ENCODE peak calls at places on chromosomes 6 and 20, in six cellular contexts. Z is bronchial epithelial cell, S is astrocyte, K is GM12878, H is tibial artery, X is kidney epithelial cell. T is an unnamed sample.

GRCh38 chr20:35771689-35772562 is at the start of gene PHF20:
- DNase-seq in Z (peak; percentile 85), S (peak; percentile 87), K (peak; percentile 87), H (peak; percentile 99), X (peak; percentile 76), T (peak; percentile 97)

GRCh38 chr6:152267967-152268845 is 369.0 kb downstream of the SYNE1 start:
- DNase-seq in Z (peak; percentile 33), S (no peak), K (no peak), H (no peak), X (no peak), T (peak; percentile 14)

GRCh38 chr20:33673115-33673410 is 1.2 kb downstream of the NECAB3 start:
- DNase-seq in Z (no peak), S (no peak), K (no peak), H (no peak), X (no peak), T (no peak)

GRCh38 chr6:24935753-24936152 is at the start of gene RIPOR2:
- DNase-seq in Z (peak; percentile 23), S (no peak), K (no peak), H (no peak), X (no peak), T (no peak)

GRCh38 chr6:158476389-158476788 is 83.5 kb upstream of the TMEM181 start:
- DNase-seq in Z (no peak), S (no peak), K (peak; percentile 45), H (no peak), X (no peak), T (no peak)

GRCh38 chr20:32456869-32457421 is 98.8 kb downstream of the ASXL1 start:
- DNase-seq in Z (no peak), S (no peak), K (no peak), H (no peak), X (peak; percentile 65), T (peak; percentile 90)

GRCh38 chr6:1105833-1106400 is 206.0 kb upstream of the FOXQ1 start:
- DNase-seq in Z (peak; percentile 81), S (no peak), K (no peak), H (no peak), X (no peak), T (no peak)

GRCh38 chr20:24959591-24960301 is 10.7 kb downstream of the CST7 start:
- DNase-seq in Z (no peak), S (no peak), K (no peak), H (no peak), X (no peak), T (no peak)

GRCh38 chr6:31687860-31688693 is 7.2 kb upstream of the LY6G5C start:
- DNase-seq in Z (no peak), S (no peak), K (no peak), H (no peak), X (no peak), T (no peak)

GRCh38 chr20:58956078-58956477 is 25.0 kb upstream of the NELFCD start:
- DNase-seq in Z (peak; percentile 69), S (no peak), K (no peak), H (no peak), X (no peak), T (no peak)

GRCh38 chr20:58162976-58163375 is 65.5 kb downstream of the ANKRD60 start:
- DNase-seq in Z (no peak), S (no peak), K (no peak), H (no peak), X (no peak), T (no peak)

GRCh38 chr6:76441850-76442249 is 369.4 kb upstream of the IMPG1 start:
- DNase-seq in Z (no peak), S (no peak), K (no peak), H (no peak), X (no peak), T (no peak)

GRCh38 chr20:20888273-20888656 is 175.8 kb upstream of the RALGAPA2 start:
- DNase-seq in Z (no peak), S (no peak), K (no peak), H (no peak), X (no peak), T (no peak)

GRCh38 chr6:11378639-11379038 is 146.2 kb upstream of the NEDD9 start:
- DNase-seq in Z (no peak), S (no peak), K (no peak), H (no peak), X (no peak), T (no peak)

GRCh38 chr6:149471801-149472200 is 13.0 kb downstream of the ZC3H12D start:
- DNase-seq in Z (no peak), S (no peak), K (no peak), H (no peak), X (no peak), T (no peak)

GRCh38 chr20:57055345-57055744 is 211.1 kb downstream of the BMP7 start:
- DNase-seq in Z (no peak), S (no peak), K (no peak), H (no peak), X (no peak), T (no peak)

GRCh38 chr20:41617059-41617921 is 887 bp downstream of the CHD6 start:
- DNase-seq in Z (peak; percentile 36), S (peak; percentile 10), K (no peak), H (peak; percentile 25), X (no peak), T (peak; percentile 47)

GRCh38 chr6:73566954-73567591 is 46.2 kb upstream of the EEF1A1 start:
- DNase-seq in Z (peak; percentile 55), S (no peak), K (no peak), H (peak; percentile 85), X (no peak), T (no peak)

GRCh38 chr20:15768370-15768741 is 804.9 kb downstream of the KIF16B start:
- DNase-seq in Z (peak; percentile 47), S (no peak), K (no peak), H (no peak), X (no peak), T (no peak)

GRCh38 chr6:37705239-37706051 is 7.8 kb upstream of the MDGA1 start:
- DNase-seq in Z (peak; percentile 52), S (peak; percentile 81), K (peak; percentile 30), H (peak; percentile 78), X (no peak), T (peak; percentile 89)
- TF ChIP-seq CTCF in Z (peak; percentile 61), S (peak; percentile 21), K (peak; percentile 73), H (peak; percentile 71), X (peak; percentile 74), T (peak; percentile 73)

GRCh38 chr20:60224914-60225313 is 266.7 kb downstream of the CDH26 start:
- DNase-seq in Z (peak; percentile 12), S (no peak), K (no peak), H (no peak), X (no peak), T (no peak)
- TF ChIP-seq CTCF in Z (peak; percentile 36), S (peak; percentile 19), K (peak; percentile 13), H (no peak), X (peak; percentile 40), T (no peak)

GRCh38 chr6:20773822-20774221 is 239.6 kb downstream of the CDKAL1 start:
- DNase-seq in Z (no peak), S (no peak), K (no peak), H (no peak), X (no peak), T (no peak)
- TF ChIP-seq CTCF in Z (no peak), S (no peak), K (no peak), H (no peak), X (no peak), T (no peak)

GRCh38 chr20:37564388-37565133 is 36.9 kb upstream of the BLCAP start:
- DNase-seq in Z (no peak), S (no peak), K (no peak), H (no peak), X (no peak), T (peak; percentile 81)
- TF ChIP-seq CTCF in Z (peak; percentile 98), S (peak; percentile 66), K (peak; percentile 87), H (peak; percentile 74), X (peak; percentile 93), T (peak; percentile 96)

GRCh38 chr6:112330071-112330876 is 16.9 kb upstream of the RFPL4B start:
- DNase-seq in Z (peak; percentile 84), S (peak; percentile 42), K (no peak), H (no peak), X (no peak), T (no peak)
- TF ChIP-seq CTCF in Z (no peak), S (peak; percentile 17), K (no peak), H (no peak), X (no peak), T (no peak)

GRCh38 chr20:62583424-62583920 is 58.8 kb upstream of the SLCO4A1 start:
- DNase-seq in Z (no peak), S (no peak), K (no peak), H (no peak), X (no peak), T (no peak)
- TF ChIP-seq CTCF in Z (no peak), S (no peak), K (no peak), H (peak; percentile 32), X (no peak), T (no peak)

GRCh38 chr20:38789503-38790209 is 15.8 kb upstream of the PPP1R16B start:
- DNase-seq in Z (peak; percentile 70), S (peak; percentile 34), K (no peak), H (no peak), X (no peak), T (no peak)

GRCh38 chr20:38787870-38788269 is 17.6 kb upstream of the PPP1R16B start:
- DNase-seq in Z (no peak), S (no peak), K (no peak), H (no peak), X (no peak), T (no peak)

GRCh38 chr20:38791291-38791690 is 14.2 kb upstream of the PPP1R16B start:
- DNase-seq in Z (no peak), S (no peak), K (no peak), H (no peak), X (no peak), T (no peak)

GRCh38 chr20:38791940-38792339 is 13.6 kb upstream of the PPP1R16B start:
- DNase-seq in Z (no peak), S (no peak), K (no peak), H (no peak), X (no peak), T (no peak)

DNA sequence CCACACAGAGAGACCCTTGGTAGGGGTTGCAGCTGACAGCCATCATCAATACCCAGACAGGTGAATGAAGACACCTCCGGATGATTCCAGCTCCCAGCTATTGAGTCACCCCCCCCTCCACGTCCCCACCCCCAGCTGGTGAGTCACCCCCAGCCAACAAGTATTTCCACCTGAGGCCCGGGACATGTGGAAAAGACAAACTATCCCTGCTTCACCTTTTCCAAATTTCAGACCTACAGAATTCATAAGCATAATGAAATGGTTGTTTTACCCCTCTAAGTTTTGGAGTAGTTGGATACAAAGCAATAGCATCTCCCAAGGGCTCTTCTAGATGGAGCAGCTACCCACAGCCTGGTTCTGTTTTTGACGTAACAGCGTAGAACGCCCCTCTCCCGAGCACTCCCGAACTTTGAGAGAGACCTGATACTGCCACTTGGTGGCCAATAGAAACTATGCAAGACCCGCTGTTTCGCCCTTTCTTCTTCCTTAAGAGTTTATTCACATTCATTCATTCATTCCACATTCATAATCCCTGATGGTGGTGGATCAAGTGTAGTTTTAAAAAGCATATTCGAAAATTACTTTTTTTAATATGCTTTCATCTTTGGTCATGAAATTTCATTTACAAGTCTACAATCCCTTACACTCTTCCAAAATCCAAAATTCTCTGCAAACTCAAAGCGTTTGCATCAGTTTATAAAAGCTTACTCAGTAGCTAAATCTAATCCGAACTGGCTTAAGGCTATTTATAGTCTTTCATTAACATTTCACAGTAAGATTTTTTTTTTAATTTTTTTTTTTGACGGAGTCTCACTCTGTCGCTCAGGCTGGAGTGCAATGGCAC is 15.1 kb upstream of the PPP1R16B start:
- DNase-seq in Z (peak; percentile 68), S (peak; percentile 15), K (no peak), H (no peak), X (no peak), T (peak; percentile 56)
- TF ChIP-seq CTCF in Z (peak; percentile 68), S (peak; percentile 38), K (no peak), H (peak; percentile 62), X (peak; percentile 37), T (peak; percentile 22)

T was measured in GM20000.